ENCODE peak calls at places on chromosome 1, in nine cellular contexts. L is ascending aorta; Z is stomach; B is body of pancreas; J is IMR-90; Q is ovary; O is trophoblast cell; F is CD8-positive, alpha-beta T cell; H is left ventricle myocardium inferior. W is an unnamed sample. For H3K4me1 and H3K9me3, the result is how much of the 10 kb centered on the place peaks cover.

GRCh38 chr1:20265243-20265642 is 25.4 kb upstream of the VWA5B1 start:
- DNase-seq in L (no peak), Z (no peak), B (no peak), J (peak), Q (no peak), O (no peak), F (no peak), H (peak), W (no peak)

GRCh38 chr1:67898033-67898726 is 64.9 kb upstream of the GNG12 start:
- DNase-seq in L (no peak), Z (no peak), B (no peak), J (peak), Q (no peak), O (peak), F (no peak), H (no peak), W (no peak)

GRCh38 chr1:110455151-110455550 is 4.2 kb downstream of the PROK1 start:
- DNase-seq in L (no peak), Z (no peak), B (no peak), J (no peak), Q (no peak), O (no peak), F (no peak), H (no peak), W (no peak)

GRCh38 chr1:165988817-165989216 is 161.4 kb downstream of the UCK2 start:
- DNase-seq in L (no peak), Z (no peak), B (no peak), J (no peak), Q (no peak), O (no peak), F (no peak), H (no peak), W (no peak)

GRCh38 chr1:19651141-19651737 is 7.1 kb downstream of the NBL1 start:
- DNase-seq in L (peak), Z (peak), B (peak), J (peak), Q (peak), O (peak), F (peak), H (peak), W (no peak)

GRCh38 chr1:30319765-30320580 is 403.4 kb downstream of the MATN1 start:
- DNase-seq in L (peak), Z (peak), B (no peak), J (no peak), Q (no peak), O (no peak), F (no peak), H (no peak), W (no peak)

GRCh38 chr1:151897861-151898468 is 11.3 kb downstream of the THEM4 start:
- DNase-seq in L (no peak), Z (no peak), B (no peak), J (no peak), Q (no peak), O (no peak), F (no peak), H (no peak), W (no peak)

GRCh38 chr1:151539321-151540020 is 638 bp upstream of the TUFT1 start:
- DNase-seq in L (peak), Z (peak), B (peak), J (peak), Q (peak), O (peak), F (peak), H (peak), W (peak)

GRCh38 chr1:23423415-23424170 is 955 bp downstream of the TCEA3 start:
- DNase-seq in L (no peak), Z (peak), B (peak), J (no peak), Q (peak), O (no peak), F (peak), H (no peak), W (peak)

GRCh38 chr1:55912438-55912837 is 666.9 kb downstream of the PLPP3 start:
- DNase-seq in L (no peak), Z (no peak), B (no peak), J (no peak), Q (no peak), O (no peak), F (no peak), H (no peak), W (no peak)

GRCh38 chr1:9732123-9732971 is 80.8 kb downstream of the PIK3CD start:
- DNase-seq in L (no peak), Z (no peak), B (no peak), J (no peak), Q (no peak), O (no peak), F (no peak), H (no peak), W (no peak)

GRCh38 chr1:43558346-43558841 is 27.7 kb downstream of the PTPRF start:
- DNase-seq in L (peak), Z (no peak), B (no peak), J (peak), Q (peak), O (no peak), F (no peak), H (no peak), W (peak)

GRCh38 chr1:245880754-245881403 is 626.2 kb downstream of the SMYD3 start:
- DNase-seq in L (no peak), Z (no peak), B (no peak), J (peak), Q (no peak), O (peak), F (no peak), H (no peak), W (no peak)

GRCh38 chr1:178126790-178127189 is 32.9 kb downstream of the RASAL2 start:
- DNase-seq in L (no peak), Z (no peak), B (no peak), J (peak), Q (no peak), O (peak), F (no peak), H (no peak), W (peak)

GRCh38 chr1:38064232-38064903 is 17.8 kb upstream of the POU3F1 start:
- DNase-seq in L (no peak), Z (no peak), B (no peak), J (peak), Q (no peak), O (no peak), F (no peak), H (no peak), W (no peak)

GRCh38 chr1:39525366-39526165 is 34.1 kb downstream of the BMP8A start:
- DNase-seq in L (no peak), Z (peak), B (no peak), J (no peak), Q (no peak), O (no peak), F (peak), H (no peak), W (no peak)

GRCh38 chr1:112849425-112849966 is 106.5 kb downstream of the SLC16A1 start:
- DNase-seq in L (no peak), Z (no peak), B (no peak), J (peak), Q (no peak), O (peak), F (no peak), H (peak), W (no peak)

GRCh38 chr1:11918779-11919519 is 7.3 kb downstream of the KIAA2013 start:
- DNase-seq in L (peak), Z (no peak), B (no peak), J (peak), Q (no peak), O (peak), F (no peak), H (peak), W (no peak)

GRCh38 chr1:153977250-153978240 is at the start of gene JTB:
- DNase-seq in L (peak), Z (peak), B (peak), J (peak), Q (peak), O (peak), F (peak), H (peak), W (peak)

GRCh38 chr1:170664283-170664827 is 424 bp downstream of the PRRX1 start:
- DNase-seq in L (no peak), Z (no peak), B (peak), J (peak), Q (no peak), O (no peak), F (no peak), H (peak), W (no peak)

GRCh38 chr1:61241411-61241838 is 159.1 kb downstream of the NFIA start:
- DNase-seq in L (peak), Z (no peak), B (peak), J (no peak), Q (peak), O (no peak), F (no peak), H (peak), W (no peak)

GRCh38 chr1:155324717-155325595 is 4.3 kb downstream of the RUSC1 start:
- DNase-seq in L (peak), Z (peak), B (peak), J (peak), Q (peak), O (peak), F (no peak), H (peak), W (peak)

GRCh38 chr1:38918568-38918967 is 23.1 kb downstream of the RHBDL2 start:
- DNase-seq in L (no peak), Z (no peak), B (no peak), J (no peak), Q (no peak), O (no peak), F (no peak), H (no peak), W (no peak)

GRCh38 chr1:205704891-205705290 is 24.6 kb upstream of the SLC45A3 start:
- DNase-seq in L (no peak), Z (no peak), B (no peak), J (no peak), Q (no peak), O (no peak), F (no peak), H (no peak), W (no peak)

GRCh38 chr1:165737196-165737595 is 31.5 kb downstream of the TMCO1 start:
- DNase-seq in L (no peak), Z (no peak), B (no peak), J (peak), Q (no peak), O (no peak), F (no peak), H (no peak), W (no peak)

GRCh38 chr1:99240621-99241020 is 23.7 kb upstream of the PLPPR4 start:
- DNase-seq in L (no peak), Z (no peak), B (no peak), J (no peak), Q (no peak), O (no peak), F (no peak), H (no peak), W (no peak)

GRCh38 chr1:211630236-211631081 is 45.0 kb downstream of the NEK2 start:
- DNase-seq in L (no peak), Z (no peak), B (no peak), J (no peak), Q (peak), O (no peak), F (no peak), H (peak), W (no peak)

GRCh38 chr1:160342953-160343869 is at the start of the genes COPA and NCSTN:
- DNase-seq in L (peak), Z (peak), B (peak), J (peak), Q (peak), O (peak), F (peak), H (peak), W (peak)

GRCh38 chr1:228141871-228142615 is 2.0 kb downstream of the GUK1 start:
- DNase-seq in L (peak), Z (peak), B (no peak), J (peak), Q (peak), O (no peak), F (peak), H (no peak), W (no peak)

GRCh38 chr1:225608014-225608796 is 44.7 kb downstream of the ENAH start:
- DNase-seq in L (no peak), Z (no peak), B (no peak), J (no peak), Q (no peak), O (no peak), F (no peak), H (no peak), W (no peak)

GRCh38 chr1:11037740-11038182 is 9.3 kb downstream of the MASP2 start:
- DNase-seq in L (peak), Z (peak), B (peak), J (peak), Q (peak), O (peak), F (peak), H (peak), W (peak)

GRCh38 chr1:66852870-66853269 is 51.8 kb upstream of the INSL5 start:
- DNase-seq in L (no peak), Z (no peak), B (no peak), J (no peak), Q (no peak), O (no peak), F (no peak), H (no peak), W (no peak)

GRCh38 chr1:116150368-116150767 is 39.2 kb downstream of the MAB21L3 start:
- DNase-seq in L (no peak), Z (no peak), B (no peak), J (no peak), Q (no peak), O (no peak), F (no peak), H (no peak), W (peak)

GRCh38 chr1:200873116-200873670 is 412 bp downstream of the GPR25 start:
- DNase-seq in L (no peak), Z (peak), B (no peak), J (no peak), Q (no peak), O (no peak), F (no peak), H (no peak), W (peak)

GRCh38 chr1:116574581-116575291 is 3.9 kb upstream of the CD58 start:
- DNase-seq in L (peak), Z (peak), B (peak), J (peak), Q (peak), O (peak), F (peak), H (peak), W (peak)

GRCh38 chr1:17135530-17135929 is 16.3 kb upstream of the PADI2 start:
- DNase-seq in L (no peak), Z (no peak), B (no peak), J (no peak), Q (no peak), O (no peak), F (no peak), H (no peak), W (no peak)

GRCh38 chr1:111690306-111690617 is 48.9 kb downstream of the INKA2 start:
- DNase-seq in L (peak), Z (peak), B (peak), J (peak), Q (peak), O (no peak), F (no peak), H (no peak), W (peak)

DNA sequence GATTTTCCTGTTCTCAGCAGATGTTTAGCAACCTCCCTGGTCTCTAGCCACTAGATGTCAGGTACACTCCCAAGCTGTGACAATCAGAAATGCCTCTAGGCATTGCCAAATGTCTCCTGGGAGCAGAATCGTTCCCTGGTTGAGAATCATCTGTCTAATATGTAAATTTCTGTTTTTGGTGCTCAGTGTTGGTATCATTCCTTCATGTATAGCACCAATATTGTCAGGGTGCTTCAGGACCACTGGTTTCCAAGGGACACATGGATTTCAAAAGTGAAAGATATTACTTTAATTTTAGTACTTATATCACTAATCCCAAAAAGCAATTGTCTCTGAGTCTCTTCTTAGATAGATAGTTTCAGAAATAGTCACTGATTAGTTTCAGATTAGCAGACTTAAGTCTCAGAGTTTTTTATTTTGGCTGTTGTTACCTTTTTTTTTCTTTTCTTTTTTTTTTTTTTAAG is 160.1 kb downstream of the PTPRC start:
- DNase-seq in L (no peak), Z (no peak), B (no peak), J (no peak), Q (no peak), O (peak), F (no peak), H (no peak), W (no peak)
- H3K4me1 ChIP-seq in L (under half), Z (under half), B (under half), J (under half), Q (under half), O (under half), F (under half), H (under half), W (under half)

GRCh38 chr1:49356594-49356993 is 579.9 kb upstream of the BEND5 start:
- DNase-seq in L (no peak), Z (no peak), B (no peak), J (no peak), Q (no peak), O (no peak), F (no peak), H (no peak), W (no peak)

GRCh38 chr1:49363628-49364027 is 586.9 kb upstream of the BEND5 start:
- DNase-seq in L (no peak), Z (no peak), B (no peak), J (no peak), Q (no peak), O (no peak), F (no peak), H (no peak), W (no peak)

GRCh38 chr1:49358036-49358435 is 581.3 kb upstream of the BEND5 start:
- DNase-seq in L (no peak), Z (no peak), B (no peak), J (no peak), Q (no peak), O (no peak), F (no peak), H (no peak), W (no peak)
- H3K9me3 ChIP-seq in L (under half), Z (under half), B (under half), J (under half), Q (under half), O (under half), F (under half), H (under half), W (under half)

DNA sequence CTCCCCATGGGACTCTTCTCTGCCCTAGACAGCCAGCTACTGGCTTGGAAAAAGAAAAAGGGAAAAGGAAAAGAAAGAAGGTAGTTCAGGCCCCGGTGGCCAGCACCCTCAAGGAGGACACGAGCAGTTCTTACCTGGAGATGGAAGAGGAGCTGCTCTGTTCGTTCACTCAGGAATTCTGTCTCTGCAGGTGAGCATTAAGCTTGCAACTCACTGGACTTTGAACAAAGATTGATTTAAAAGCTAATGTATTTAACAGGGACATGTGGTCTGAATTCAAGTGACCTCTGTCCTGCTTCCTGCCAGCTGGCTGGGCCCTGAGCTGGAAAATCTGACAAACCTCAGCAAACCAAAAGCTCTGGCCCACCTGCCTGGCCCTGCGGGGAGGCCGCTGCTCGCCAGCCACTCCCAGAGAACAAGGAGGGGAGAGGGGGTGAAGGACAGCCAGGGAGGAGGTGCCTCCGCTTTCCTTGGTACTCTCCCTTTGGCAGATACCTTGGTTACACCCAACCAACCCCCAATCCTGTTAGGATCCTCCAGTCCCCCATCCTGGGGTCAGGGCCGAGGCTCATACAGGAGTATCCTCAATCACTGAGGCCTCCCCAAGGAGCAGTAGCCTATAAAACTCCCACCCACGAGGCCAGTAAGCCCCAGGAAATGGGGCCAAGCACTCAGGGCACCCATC is at the start of gene PDZK1:
- DNase-seq in L (no peak), Z (no peak), B (peak), J (no peak), Q (no peak), O (no peak), F (no peak), H (no peak), W (no peak)
- H3K27ac ChIP-seq in L (no peak), Z (no peak), B (peak), J (no peak), Q (no peak), O (peak), F (no peak), H (no peak), W (no peak)

DNA sequence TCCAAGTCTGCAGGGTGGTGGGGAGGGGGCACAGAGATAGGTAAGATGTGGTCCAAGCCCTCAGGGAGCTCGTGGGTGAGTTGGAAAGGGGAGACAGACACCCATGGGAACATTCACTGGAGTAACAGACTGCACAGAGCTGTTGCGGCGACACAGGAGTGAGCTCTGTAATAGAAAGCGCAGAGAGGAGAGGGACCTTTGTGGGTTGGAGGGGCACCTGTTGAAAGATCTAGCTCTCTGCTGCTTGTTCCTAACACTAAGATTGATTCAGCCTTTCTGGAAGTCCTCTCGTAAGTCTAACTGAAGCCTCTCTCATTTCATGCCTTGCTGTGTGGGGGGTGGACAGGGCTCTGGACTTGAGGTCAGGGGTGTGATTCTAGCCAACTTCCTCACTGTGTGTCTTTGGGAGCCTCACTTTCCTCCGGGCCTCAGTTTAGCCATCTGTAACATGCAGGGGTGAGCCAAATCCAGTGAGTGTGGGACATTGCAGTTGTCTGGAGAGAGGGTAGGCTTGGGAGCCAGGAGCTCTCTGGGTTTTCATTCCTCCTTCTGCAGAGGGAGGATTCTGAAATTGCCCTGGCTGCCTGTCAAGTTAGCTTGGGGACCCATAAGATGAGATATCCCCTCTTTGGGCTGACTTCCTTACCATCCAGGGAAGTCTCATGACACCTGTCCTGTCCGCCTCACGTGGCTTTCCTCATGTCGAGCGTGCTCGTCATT is 2.0 kb upstream of the ACOT11 start:
- DNase-seq in L (peak), Z (no peak), B (no peak), J (no peak), Q (no peak), O (no peak), F (no peak), H (no peak), W (no peak)
- H3K4me1 ChIP-seq in L (under half), Z (under half), B (under half), J (under half), Q (under half), O (half or more), F (under half), H (half or more), W (under half)

GRCh38 chr1:247741756-247742155 is 3.3 kb downstream of the OR14K1 start:
- DNase-seq in L (no peak), Z (no peak), B (no peak), J (no peak), Q (no peak), O (peak), F (no peak), H (no peak), W (no peak)

GRCh38 chr1:247740721-247741120 is 2.3 kb downstream of the OR14K1 start:
- DNase-seq in L (no peak), Z (no peak), B (no peak), J (peak), Q (no peak), O (no peak), F (no peak), H (no peak), W (no peak)

GRCh38 chr1:247738315-247738714 is at the start of gene OR14K1:
- DNase-seq in L (no peak), Z (no peak), B (no peak), J (no peak), Q (no peak), O (no peak), F (no peak), H (no peak), W (no peak)
- H3K9me3 ChIP-seq in L (under half), Z (under half), B (under half), J (under half), Q (under half), O (under half), F (under half), H (under half), W (under half)

W was measured in lung.